ENCODE peak calls at places on chromosomes 16 and 17, in six cellular contexts. L is Caco-2; W is iris pigment epithelial cell; U is CD4-positive, CD25-positive, alpha-beta regulatory T cell; D is stimulated activated CD4-positive, alpha-beta T cell treated with anti-CD3 and anti-CD28 coated beads, Interleukin-15, amount 100 ng/mL, for 48 hours; O is activated effector memory CD4-positive, alpha-beta T cell treated with anti-CD3 and anti-CD28 coated beads, Interleukin-2, amount 50 U/mL, for 16 hours. G is an unnamed sample.

GRCh38 chr16:8887952-8888560 is 5.9 kb downstream of the LITAFD start:
- DNase-seq in L (no peak), W (peak; percentile 41), U (no peak), D (no peak), O (no peak), G (no peak)

GRCh38 chr16:57689772-57690558 is 4.6 kb upstream of the DRC7 start:
- DNase-seq in L (no peak), W (peak; percentile 34), U (no peak), D (no peak), O (no peak), G (peak; percentile 97)

GRCh38 chr16:58022601-58023371 is 2.8 kb upstream of the MMP15 start:
- DNase-seq in L (no peak), W (peak; percentile 65), U (no peak), D (no peak), O (no peak), G (no peak)

GRCh38 chr17:15967706-15968399 is 22.9 kb downstream of the ADORA2B start:
- DNase-seq in L (no peak), W (no peak), U (no peak), D (no peak), O (no peak), G (no peak)

GRCh38 chr16:57084257-57084770 is 8.1 kb upstream of the CPNE2 start:
- DNase-seq in L (peak; percentile 81), W (peak; percentile 60), U (peak; percentile 57), D (peak; percentile 70), O (peak; percentile 88), G (peak; percentile 86)

GRCh38 chr17:12053552-12053951 is 32.9 kb downstream of the MAP2K4 start:
- DNase-seq in L (no peak), W (no peak), U (no peak), D (no peak), O (no peak), G (no peak)

GRCh38 chr17:64938925-64939474 is 19.7 kb upstream of the LRRC37A3 start:
- DNase-seq in L (peak; percentile 51), W (peak; percentile 44), U (peak; percentile 20), D (peak; percentile 31), O (peak; percentile 84), G (no peak)

GRCh38 chr17:2282297-2282873 is 21.2 kb downstream of the SMG6 start:
- DNase-seq in L (peak; percentile 69), W (peak; percentile 74), U (no peak), D (no peak), O (no peak), G (peak; percentile 82)

GRCh38 chr17:44547625-44548297 is 9.5 kb upstream of the FZD2 start:
- DNase-seq in L (no peak), W (no peak), U (no peak), D (no peak), O (no peak), G (no peak)

GRCh38 chr17:8964801-8965393 is 610 bp downstream of the PIK3R5 start:
- DNase-seq in L (no peak), W (no peak), U (no peak), D (no peak), O (peak; percentile 79), G (peak; percentile 70)